ENCODE peak calls at places on chromosomes 4 and X, in nine cellular contexts. U is pancreas, F is heart left ventricle, M is thoracic aorta, Q is breast epithelium, V is cardiac fibroblast, E is neural progenitor cell, G is AG04450, R is brain microvascular endothelial cell. X is an unnamed sample.

GRCh38 chr4:128393111-128393704 is 105.6 kb upstream of the PGRMC2 start:
- DNase-seq in G (no peak), V (no peak), M (no peak), E (no peak), F (no peak), Q (no peak), R (peak), U (no peak), X (no peak)

GRCh38 chr4:88610771-88611170 is 18.5 kb downstream of the HERC3 start:
- DNase-seq in U (peak), F (peak), E (no peak), G (no peak), Q (no peak), V (peak), M (peak), R (no peak), X (no peak)

GRCh38 chr4:78363031-78363430 is 188.5 kb upstream of the ANXA3 start:
- DNase-seq in U (no peak), F (no peak), E (no peak), G (no peak), M (no peak), V (no peak), Q (no peak), R (no peak), X (no peak)

GRCh38 chrX:136475236-136475635 is 12.5 kb upstream of the BRS3 start:
- DNase-seq in V (no peak), R (no peak), U (no peak), G (no peak), F (no peak), M (no peak), E (no peak), Q (no peak), X (no peak)

GRCh38 chr4:170374770-170375169 is 285.0 kb upstream of the AADAT start:
- DNase-seq in G (no peak), F (no peak), E (peak), Q (no peak), M (no peak), R (peak), V (peak), U (no peak), X (no peak)

GRCh38 chr4:659851-660250 is 14.2 kb downstream of the ATP5ME start:
- DNase-seq in R (no peak), E (no peak), F (no peak), V (no peak), M (no peak), U (no peak), Q (no peak), G (no peak), X (no peak)

GRCh38 chr4:177006331-177006730 is 213.6 kb upstream of the VEGFC start:
- DNase-seq in E (no peak), U (no peak), M (no peak), V (no peak), G (no peak), Q (no peak), F (no peak), R (no peak), X (no peak)

GRCh38 chrX:39577976-39578962 is 519.5 kb downstream of the BCOR start:
- DNase-seq in E (no peak), V (no peak), M (no peak), R (no peak), F (peak), G (no peak), Q (no peak), U (no peak), X (no peak)

GRCh38 chr4:77787969-77788368 is 31.2 kb downstream of the CNOT6L start:
- DNase-seq in U (no peak), Q (no peak), V (no peak), G (no peak), F (no peak), M (no peak), E (no peak), R (no peak), X (no peak)

GRCh38 chrX:74251006-74251930 is 52.7 kb upstream of the ZCCHC13 start:
- DNase-seq in G (peak), U (no peak), E (no peak), M (no peak), F (no peak), Q (no peak), V (peak), R (no peak), X (peak)

GRCh38 chr4:4519296-4519898 is 22.5 kb downstream of the STX18 start:
- DNase-seq in M (no peak), V (peak), Q (no peak), E (peak), G (no peak), U (no peak), R (no peak), F (no peak), X (no peak)
- H3K4me3 ChIP-seq in M (no peak), V (no peak), Q (no peak), E (no peak), G (no peak), U (no peak), R (no peak), F (no peak), X (no peak)

GRCh38 chr4:25379591-25379990 is 2.5 kb downstream of the ANAPC4 start:
- DNase-seq in E (no peak), R (no peak), G (no peak), F (no peak), V (no peak), M (no peak), U (no peak), Q (no peak), X (no peak)

GRCh38 chr4:25378130-25378743 is 1.2 kb downstream of the ANAPC4 start:
- DNase-seq in Q (no peak), M (no peak), V (no peak), U (no peak), F (no peak), E (no peak), G (no peak), R (no peak), X (no peak)

GRCh38 chr4:25377572-25377882 is 464 bp downstream of the ANAPC4 start:
- DNase-seq in R (no peak), G (no peak), V (no peak), F (no peak), Q (no peak), E (no peak), U (no peak), M (no peak), X (no peak)

DNA sequence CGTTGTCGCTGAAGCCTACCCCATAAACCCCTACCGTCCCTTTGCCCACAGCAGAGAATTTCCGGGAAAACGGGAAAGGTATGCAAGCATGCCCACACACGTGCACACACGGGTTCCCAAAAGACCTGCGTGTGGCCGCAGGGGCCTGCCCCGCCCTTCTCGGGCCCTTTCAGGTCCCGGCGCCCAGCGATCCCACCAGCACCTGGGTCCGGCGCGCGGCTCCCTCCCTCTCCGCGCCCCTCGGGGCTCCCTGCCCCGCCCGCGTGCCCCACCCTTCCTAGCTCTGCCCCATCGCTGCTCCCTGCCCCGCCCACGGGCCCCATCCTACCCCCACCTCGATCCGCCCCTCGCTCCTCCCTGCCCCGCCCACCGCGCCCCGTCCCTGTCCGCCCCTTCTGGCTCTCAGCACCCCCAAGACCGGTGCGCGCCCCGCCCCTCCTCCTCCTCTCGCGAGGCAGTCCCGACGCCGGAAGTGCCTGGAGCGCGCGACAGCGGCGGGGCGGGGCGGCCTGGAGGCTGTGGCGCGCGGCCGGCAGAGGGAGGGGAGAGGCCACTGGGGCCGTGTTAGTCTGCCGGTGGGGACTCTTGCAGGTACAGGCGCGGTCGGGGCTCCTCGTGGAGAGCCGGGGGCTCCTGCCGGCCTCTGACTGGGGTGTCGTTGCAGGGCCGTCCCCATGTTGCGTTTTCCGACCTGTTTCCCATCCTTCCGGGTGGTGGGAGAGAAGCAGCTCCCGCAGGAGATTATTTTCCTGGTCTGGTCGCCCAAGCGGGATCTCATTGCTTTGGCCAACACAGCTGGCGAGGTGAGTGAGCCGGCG is at the start of gene ANAPC4:
- DNase-seq in G (peak), R (peak), F (peak), Q (peak), E (peak), U (peak), M (peak), V (peak), X (peak)
- TF ChIP-seq CTCF in G (peak), R (no peak), F (no peak), Q (no peak), E (no peak), U (no peak), M (peak), V (no peak), X (no peak)

DNA sequence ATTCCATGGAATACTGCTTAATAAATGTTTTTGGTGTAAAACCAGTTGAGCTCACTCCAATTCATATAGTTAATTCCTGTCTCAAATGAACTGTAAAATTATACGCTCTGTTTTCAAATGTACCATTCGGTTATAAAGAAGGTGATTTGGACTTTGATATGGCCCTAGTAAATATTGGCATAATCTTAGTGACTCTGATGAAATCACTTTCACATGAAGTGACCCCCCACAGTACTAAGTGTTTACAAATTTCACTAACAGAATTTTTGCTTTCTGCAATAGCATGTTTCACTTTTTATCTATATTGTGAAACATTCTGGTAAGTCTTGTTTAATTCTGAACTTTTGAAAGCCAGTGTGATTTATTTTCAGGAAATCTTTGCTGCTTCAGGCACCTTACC is 10.9 kb downstream of the GC start:
- DNase-seq in Q (no peak), M (no peak), G (no peak), U (no peak), F (no peak), E (no peak), V (no peak), R (no peak), X (no peak)
- H3K4me3 ChIP-seq in Q (no peak), M (no peak), G (no peak), U (no peak), F (no peak), E (no peak), V (no peak), R (no peak), X (no peak)

DNA sequence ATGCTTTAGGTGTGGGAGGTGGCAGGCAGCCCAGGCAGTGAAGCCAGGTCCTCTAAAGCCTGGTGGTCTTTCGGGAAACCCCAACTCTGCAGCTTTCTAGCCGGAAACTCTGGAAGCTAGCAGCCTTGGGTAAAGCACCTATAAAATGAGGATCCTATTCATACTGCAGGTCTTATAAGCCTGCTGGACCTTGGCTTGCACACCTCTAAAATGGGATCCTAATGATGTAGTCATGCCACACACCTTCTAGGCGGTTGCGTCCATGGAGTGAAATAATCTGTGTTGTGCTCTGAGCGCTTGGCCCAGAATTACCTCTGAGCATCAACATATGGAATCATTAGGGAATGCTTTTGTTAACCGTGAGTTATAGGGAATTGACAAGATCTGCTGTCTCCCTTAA is 36.0 kb upstream of the STS start:
- DNase-seq in F (no peak), M (no peak), V (no peak), E (no peak), R (no peak), Q (no peak), U (no peak), G (no peak), X (no peak)
- TF ChIP-seq CTCF in F (no peak), M (no peak), V (no peak), E (no peak), R (no peak), Q (no peak), U (no peak), G (no peak), X (no peak)

DNA sequence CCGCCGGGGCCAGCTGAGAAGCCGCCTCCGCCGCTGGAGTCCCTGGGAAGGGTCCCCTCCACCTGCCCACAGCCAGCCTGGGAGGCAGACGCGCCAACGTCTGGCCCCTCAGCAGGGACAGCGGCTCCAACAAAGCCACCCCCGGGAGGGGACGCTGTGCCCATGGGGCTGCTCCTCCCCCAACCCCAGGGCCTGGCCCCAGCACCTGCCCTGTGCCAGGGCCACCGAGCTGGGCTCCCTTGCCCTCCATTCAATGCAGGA is 6.1 kb upstream of the HMX1 start:
- DNase-seq in V (no peak), M (no peak), G (no peak), R (no peak), E (peak), Q (no peak), F (no peak), U (no peak), X (no peak)
- H3K4me3 ChIP-seq in V (no peak), M (no peak), G (no peak), R (no peak), E (no peak), Q (peak), F (no peak), U (no peak), X (no peak)

DNA sequence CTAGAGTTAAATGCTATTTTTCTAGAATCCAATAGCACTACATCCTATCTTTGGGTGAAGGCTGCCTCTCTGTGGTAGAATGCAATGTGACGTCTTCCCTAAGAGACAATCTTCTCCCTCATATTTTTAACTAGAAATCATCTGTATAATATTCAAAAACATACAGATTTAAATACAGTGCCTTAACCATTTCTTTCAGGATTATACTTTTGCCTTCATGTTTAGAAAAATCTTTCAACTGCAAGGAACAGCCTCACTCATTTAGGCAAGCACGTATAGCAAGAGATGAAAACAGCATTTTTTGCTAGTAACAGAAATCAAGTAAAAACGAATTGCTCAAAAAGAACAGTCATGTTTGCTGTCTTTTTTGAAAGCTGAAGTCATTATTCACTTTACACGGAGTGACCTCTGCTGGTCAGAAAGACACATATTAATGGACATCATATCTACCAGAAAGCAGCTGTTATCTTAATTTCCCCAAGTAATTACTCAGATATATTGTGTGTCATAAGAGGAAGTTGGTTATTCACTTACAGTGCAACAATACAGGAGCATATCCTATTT is 422.3 kb downstream of the STPG2 start:
- DNase-seq in M (no peak), V (peak), Q (no peak), F (no peak), E (peak), G (no peak), R (peak), U (no peak), X (no peak)
- TF ChIP-seq CTCF in M (no peak), V (peak), Q (no peak), F (no peak), E (peak), G (no peak), R (peak), U (no peak), X (no peak)

GRCh38 chr4:122898370-122899150 is 23.8 kb downstream of the NUDT6 start:
- DNase-seq in E (no peak), R (peak), G (peak), V (peak), F (no peak), M (peak), Q (no peak), U (no peak), X (peak)

GRCh38 chr4:122899682-122900081 is 22.7 kb downstream of the NUDT6 start:
- DNase-seq in Q (no peak), G (no peak), F (no peak), E (no peak), U (no peak), R (no peak), M (no peak), V (no peak), X (no peak)

GRCh38 chr4:122894802-122895201 is 27.6 kb downstream of the NUDT6 start:
- DNase-seq in R (peak), M (no peak), U (no peak), E (no peak), G (no peak), V (no peak), Q (no peak), F (no peak), X (no peak)

GRCh38 chr4:122895336-122895995 is 26.9 kb downstream of the NUDT6 start:
- DNase-seq in G (no peak), F (no peak), M (no peak), R (no peak), U (no peak), E (no peak), Q (no peak), V (peak), X (no peak)

DNA sequence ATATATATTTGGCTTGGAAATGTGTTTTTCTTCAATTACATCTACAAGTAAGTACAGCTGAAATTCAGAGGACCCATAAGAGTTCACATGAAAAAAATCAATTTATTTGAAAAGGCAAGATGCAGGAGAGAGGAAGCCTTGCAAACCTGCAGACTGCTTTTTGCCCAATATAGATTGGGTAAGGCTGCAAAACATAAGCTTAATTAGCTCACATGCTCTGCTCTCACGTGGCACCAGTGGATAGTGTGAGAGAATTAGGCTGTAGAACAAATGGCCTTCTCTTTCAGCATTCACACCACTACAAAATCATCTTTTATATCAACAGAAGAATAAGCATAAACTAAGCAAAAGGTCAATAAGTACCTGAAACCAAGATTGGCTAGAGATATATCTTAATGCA is 26.1 kb downstream of the NUDT6 start:
- DNase-seq in M (no peak), U (no peak), F (no peak), G (no peak), R (no peak), E (no peak), V (no peak), Q (no peak), X (no peak)
- H3K4me3 ChIP-seq in M (no peak), U (no peak), F (no peak), G (no peak), R (no peak), E (no peak), V (no peak), Q (no peak), X (no peak)

DNA sequence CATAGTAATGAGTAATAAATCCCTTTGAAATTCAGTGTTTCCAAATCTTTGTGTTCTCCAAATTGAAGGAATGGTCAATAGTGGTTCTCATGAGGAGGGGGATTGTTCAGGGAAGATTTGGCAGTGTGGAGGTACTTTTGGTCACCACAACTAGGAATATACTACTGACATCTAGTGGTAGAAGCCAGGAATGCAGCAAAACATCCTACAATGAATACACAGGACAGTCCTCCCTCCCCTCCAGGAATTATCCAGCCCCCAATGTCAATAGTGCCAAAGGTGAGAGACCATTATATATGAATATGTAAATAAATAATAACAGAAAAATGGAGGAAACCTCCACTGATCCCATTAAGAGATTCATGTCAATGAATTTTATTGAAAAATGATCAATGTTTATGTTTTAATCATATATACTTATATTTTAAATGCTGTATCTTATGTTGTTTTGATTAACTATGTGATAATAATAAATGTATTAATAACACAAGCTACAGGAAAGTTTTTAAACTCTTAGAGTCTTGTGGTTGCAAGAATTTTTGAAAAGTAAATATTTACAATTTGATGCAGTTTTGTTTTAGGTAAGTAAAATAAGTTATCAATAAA is 14.4 kb upstream of the FAM9A start:
- DNase-seq in G (peak), Q (no peak), V (peak), F (no peak), E (peak), U (peak), M (no peak), R (peak), X (no peak)
- TF ChIP-seq CTCF in G (peak), Q (peak), V (peak), F (peak), E (peak), U (peak), M (peak), R (peak), X (peak)

DNA sequence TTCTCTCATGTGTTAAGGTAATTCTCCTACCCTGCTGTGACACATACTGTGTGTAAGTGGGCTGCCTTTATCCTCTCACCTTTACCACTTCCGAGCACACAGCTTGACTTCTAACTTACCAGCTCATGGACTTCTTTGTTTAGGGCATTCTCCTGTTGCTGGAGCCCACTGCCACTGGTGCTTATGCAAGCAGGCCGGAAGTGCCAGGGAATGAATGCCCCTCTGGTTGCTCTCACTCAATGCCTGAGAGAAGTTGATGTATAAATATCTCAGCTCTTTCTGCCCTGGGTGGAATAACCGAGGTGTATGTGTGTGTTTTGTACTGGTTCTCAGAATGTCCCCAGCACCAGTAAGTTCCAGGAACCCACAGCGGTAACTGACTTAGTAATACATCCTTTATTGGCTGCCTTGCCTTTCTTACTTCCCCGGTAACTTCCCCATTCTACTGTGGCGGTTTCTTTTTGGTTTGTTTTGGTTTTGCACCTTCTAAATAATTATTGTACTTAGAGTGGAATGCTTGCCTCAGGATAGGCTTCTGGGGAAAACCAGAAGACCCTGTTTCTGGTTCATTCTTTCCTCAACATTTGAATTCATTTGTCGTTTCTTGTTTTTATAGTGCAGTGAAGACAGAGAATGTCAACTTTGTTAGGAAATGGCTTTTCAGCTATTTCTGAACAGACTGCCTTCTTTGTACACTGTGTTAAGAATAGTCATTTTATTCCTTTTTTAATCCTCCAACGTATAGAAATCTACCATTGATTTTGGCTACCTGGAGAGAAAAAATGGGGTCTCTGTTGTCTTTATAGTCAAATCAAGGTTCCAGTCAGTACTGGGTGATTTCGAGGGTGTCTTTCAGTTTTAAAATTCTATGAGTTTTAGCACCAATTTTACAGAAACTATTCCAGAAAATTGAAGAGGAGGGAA is 45.4 kb downstream of the CXorf58 start:
- DNase-seq in V (no peak), E (peak), U (no peak), M (no peak), G (no peak), F (no peak), Q (no peak), R (no peak), X (no peak)
- H3K4me3 ChIP-seq in V (no peak), E (no peak), U (no peak), M (peak), G (no peak), F (no peak), Q (no peak), R (no peak), X (no peak)

X was measured in AG09309.